ENCODE peak calls at places on chromosomes 7 and 10, in nine cellular contexts. O is NCI-H1694 treated with DMSO at 0.1 percent for 48 hours; R is SJSA1; W is activated naive CD4-positive, alpha-beta T cell; N is GM03348; L is NCI-H446; Z is GM12865; D is NCI-H1092; M is SK-MEL-5. S is an unnamed sample.

GRCh38 chr7:28708033-28708451 is 250.1 kb downstream of the TRIL start:
- DNase-seq in O (no peak), R (no peak), W (no peak), N (peak; percentile 79), L (no peak), Z (no peak), D (no peak), M (no peak), S (no peak)

GRCh38 chr10:128009768-128010167 is 102.9 kb downstream of the PTPRE start:
- DNase-seq in O (no peak), R (no peak), W (no peak), N (no peak), L (no peak), Z (no peak), D (no peak), M (no peak), S (no peak)

GRCh38 chr7:90764848-90765570 is 168.9 kb downstream of the CDK14 start:
- DNase-seq in O (no peak), R (no peak), W (no peak), N (no peak), L (no peak), Z (no peak), D (no peak), M (peak; percentile 44), S (no peak)

GRCh38 chr10:4070171-4070570 is 285.2 kb upstream of the KLF6 start:
- DNase-seq in O (no peak), R (no peak), W (no peak), N (no peak), L (no peak), Z (no peak), D (no peak), M (no peak), S (no peak)

GRCh38 chr10:118412918-118413317 is 70.8 kb upstream of the FAM204A start:
- DNase-seq in O (no peak), R (no peak), W (no peak), N (no peak), L (no peak), Z (no peak), D (no peak), M (no peak), S (no peak)

GRCh38 chr7:95045236-95045923 is 138.0 kb downstream of the PPP1R9A start:
- DNase-seq in O (peak; percentile 31), R (no peak), W (no peak), N (peak; percentile 24), L (no peak), Z (peak; percentile 27), D (peak; percentile 10), M (peak; percentile 89), S (peak; percentile 73)

GRCh38 chr7:105664816-105665525 is 83.7 kb upstream of the EFCAB10 start:
- DNase-seq in O (peak; percentile 68), R (no peak), W (no peak), N (no peak), L (peak; percentile 53), Z (no peak), D (peak; percentile 82), M (no peak), S (no peak)

GRCh38 chr7:117127585-117128168 is 174.4 kb downstream of the ST7 start:
- DNase-seq in O (peak; percentile 75), R (no peak), W (no peak), N (peak; percentile 11), L (peak; percentile 63), Z (peak; percentile 73), D (peak; percentile 49), M (peak; percentile 80), S (peak; percentile 81)

GRCh38 chr10:23439452-23439919 is 611 bp downstream of the OTUD1 start:
- DNase-seq in O (no peak), R (no peak), W (peak; percentile 6), N (no peak), L (no peak), Z (no peak), D (no peak), M (no peak), S (no peak)

GRCh38 chr7:832292-832967 is at the start of gene SUN1:
- DNase-seq in O (no peak), R (peak; percentile 71), W (no peak), N (peak; percentile 42), L (no peak), Z (peak; percentile 87), D (no peak), M (no peak), S (no peak)

GRCh38 chr10:67607472-67607871 is 88.5 kb downstream of the CTNNA3 start:
- DNase-seq in O (no peak), R (no peak), W (no peak), N (no peak), L (no peak), Z (no peak), D (no peak), M (no peak), S (no peak)

GRCh38 chr7:12655161-12655560 is 32.3 kb upstream of the ARL4A start:
- DNase-seq in O (no peak), R (no peak), W (no peak), N (no peak), L (no peak), Z (no peak), D (no peak), M (no peak), S (no peak)

GRCh38 chr10:10794776-10795175 is 222.9 kb upstream of the CELF2 start:
- DNase-seq in O (no peak), R (peak; percentile 89), W (no peak), N (no peak), L (no peak), Z (no peak), D (no peak), M (no peak), S (no peak)

GRCh38 chr7:63070696-63071095 is 928.0 kb upstream of the ZNF722 start:
- DNase-seq in O (no peak), R (peak; percentile 19), W (no peak), N (no peak), L (no peak), Z (no peak), D (no peak), M (no peak), S (no peak)

GRCh38 chr10:10540383-10540782 is 477.3 kb upstream of the CELF2 start:
- DNase-seq in O (no peak), R (no peak), W (no peak), N (no peak), L (no peak), Z (no peak), D (no peak), M (no peak), S (no peak)

GRCh38 chr7:115357213-115357999 is 435.5 kb downstream of the MDFIC start:
- DNase-seq in O (no peak), R (no peak), W (no peak), N (no peak), L (no peak), Z (no peak), D (no peak), M (no peak), S (no peak)